ENCODE peak calls at places on chromosome 1, in four cellular contexts. V is T-cell, W is foreskin fibroblast, I is astrocyte of the hippocampus. C is an unnamed sample.
A peak's percentile ranks its signal among the peaks of the same experiment; 100 is the strongest.

GRCh38 chr1:91537281-91538069 is 36.8 kb downstream of the CDC7 start:
- DNase-seq in I (no peak), W (peak; percentile 87), V (no peak), C (peak; percentile 62)

GRCh38 chr1:18527921-18528320 is 47.2 kb downstream of the KLHDC7A start:
- DNase-seq in V (no peak), I (no peak), W (no peak), C (no peak)

GRCh38 chr1:37562984-37563383 is 6.2 kb downstream of the DNALI1 start:
- DNase-seq in V (no peak), I (no peak), W (no peak), C (no peak)

GRCh38 chr1:186875874-186876273 is 47.1 kb downstream of the PLA2G4A start:
- DNase-seq in V (no peak), I (no peak), W (no peak), C (no peak)

GRCh38 chr1:173925306-173926242 is 8.4 kb upstream of the SERPINC1 start:
- DNase-seq in W (no peak), V (no peak), I (no peak), C (no peak)

GRCh38 chr1:180505732-180506335 is 3.5 kb upstream of the ACBD6 start:
- DNase-seq in W (no peak), I (peak; percentile 38), V (no peak), C (no peak)

GRCh38 chr1:110235181-110235838 is 25.2 kb downstream of the KCNC4 start:
- DNase-seq in I (no peak), V (no peak), W (no peak), C (peak; percentile 2)

GRCh38 chr1:215710340-215710971 is 143.4 kb downstream of the KCTD3 start:
- DNase-seq in V (no peak), W (no peak), I (peak; percentile 43), C (peak; percentile 41)

GRCh38 chr1:119787776-119788175 is 19.1 kb upstream of the HMGCS2 start:
- DNase-seq in V (no peak), W (no peak), I (peak; percentile 53), C (peak; percentile 50)

GRCh38 chr1:14138627-14139026 is 438.6 kb downstream of the PRDM2 start:
- DNase-seq in V (no peak), W (no peak), I (no peak), C (no peak)

GRCh38 chr1:208335386-208335785 is 91.2 kb upstream of the PLXNA2 start:
- DNase-seq in W (no peak), I (peak; percentile 28), V (no peak), C (no peak)

GRCh38 chr1:30847358-30847972 is 61.1 kb downstream of the SDC3 start:
- DNase-seq in W (no peak), V (no peak), I (peak; percentile 74), C (peak; percentile 72)

GRCh38 chr1:234925440-234926251 is 203.0 kb downstream of the TOMM20 start:
- DNase-seq in I (peak; percentile 97), W (peak; percentile 96), V (peak; percentile 15), C (peak; percentile 99)

GRCh38 chr1:1435094-1435903 is at the start of gene VWA1:
- DNase-seq in I (peak; percentile 92), V (peak; percentile 55), W (peak; percentile 62), C (peak; percentile 56)

GRCh38 chr1:6870571-6870970 is 85.3 kb downstream of the CAMTA1 start:
- DNase-seq in V (no peak), I (peak; percentile 20), W (peak; percentile 31), C (peak; percentile 40)

GRCh38 chr1:53763911-53764310 is 24.9 kb upstream of the GLIS1 start:
- DNase-seq in W (no peak), I (no peak), V (no peak), C (no peak)

GRCh38 chr1:56434659-56435202 is 144.6 kb downstream of the PLPP3 start:
- DNase-seq in I (no peak), V (no peak), W (no peak), C (no peak)

GRCh38 chr1:220595179-220595578 is 67.2 kb downstream of the MARK1 start:
- DNase-seq in V (no peak), I (no peak), W (no peak), C (no peak)

GRCh38 chr1:65681101-65681500 is 111.6 kb upstream of the PDE4B start:
- DNase-seq in V (no peak), W (peak; percentile 72), I (peak; percentile 62), C (peak; percentile 68)

GRCh38 chr1:112509005-112509659 is 367 bp downstream of the WNT2B start:
- DNase-seq in W (no peak), V (peak; percentile 42), I (peak; percentile 61), C (no peak)

GRCh38 chr1:38474738-38475623 is 384.6 kb downstream of the RRAGC start:
- DNase-seq in V (no peak), W (no peak), I (no peak), C (no peak)

GRCh38 chr1:16618719-16619118 is 5.4 kb upstream of the NBPF1 start:
- DNase-seq in I (no peak), V (no peak), W (no peak), C (no peak)

GRCh38 chr1:77834771-77835334 is 53.6 kb upstream of the NEXN start:
- DNase-seq in I (peak; percentile 68), W (peak; percentile 36), V (no peak), C (peak; percentile 66)

GRCh38 chr1:50977575-50978143 is 7.6 kb downstream of the CDKN2C start:
- DNase-seq in V (peak; percentile 23), I (peak; percentile 78), W (peak; percentile 63), C (peak; percentile 36)

GRCh38 chr1:32770741-32771548 is 46.2 kb downstream of the YARS1 start:
- DNase-seq in W (no peak), I (no peak), V (no peak), C (no peak)

GRCh38 chr1:27630859-27631491 is 4.0 kb downstream of the FGR start:
- DNase-seq in I (no peak), W (no peak), V (no peak), C (no peak)

GRCh38 chr1:243598433-243598832 is 251.6 kb downstream of the AKT3 start:
- DNase-seq in I (peak; percentile 35), V (no peak), W (peak; percentile 87), C (peak; percentile 80)

GRCh38 chr1:153533689-153534201 is 2.0 kb downstream of the S100A6 start:
- DNase-seq in V (no peak), I (peak; percentile 93), W (peak; percentile 93), C (peak; percentile 87)

GRCh38 chr1:216531308-216532239 is 108.3 kb upstream of the USH2A start:
- DNase-seq in W (peak; percentile 11), V (no peak), I (peak; percentile 45), C (peak; percentile 39)

GRCh38 chr1:84462118-84462517 is 16.9 kb upstream of the RPF1 start:
- DNase-seq in V (no peak), I (no peak), W (no peak), C (no peak)

C was measured in astrocyte of the spinal cord.